ENCODE peak calls at places on chromosomes 3 and 15, in ten cellular contexts. C is posterior cingulate gyrus; P is brain microvascular endothelial cell; J is activated naive CD4-positive, alpha-beta T cell; U is iris pigment epithelial cell; D is ELR; O is progenitor cell of endocrine pancreas; W is activated CD8-positive, alpha-beta T cell treated with anti-CD3 and anti-CD28 coated beads, Interleukin-2, amount 10 ng/mL, durations not matched to agents 7 days and 5 days; H is upper lobe of right lung; F is putamen. S is an unnamed sample.

GRCh38 chr3:39350714-39351113 is 21.2 kb downstream of the CCR8 start:
- DNase-seq in O (no peak), D (no peak), U (no peak), C (no peak), H (no peak), J (no peak), W (no peak), F (no peak), P (no peak), S (no peak)

GRCh38 chr3:37221407-37221806 is 47.0 kb upstream of the LRRFIP2 start:
- DNase-seq in D (peak), U (peak), H (no peak), P (peak), W (no peak), J (no peak), O (no peak), C (no peak), F (no peak), S (peak)

GRCh38 chr3:121855555-121855954 is 20.5 kb downstream of the EAF2 start:
- DNase-seq in P (peak), O (no peak), D (no peak), W (no peak), C (no peak), U (peak), J (no peak), F (no peak), H (no peak), S (no peak)

GRCh38 chr3:143002083-143002712 is 828 bp downstream of the U2SURP start:
- DNase-seq in D (peak), F (no peak), U (peak), O (no peak), H (no peak), C (no peak), W (peak), J (no peak), P (peak), S (peak)

GRCh38 chr3:22231061-22231460 is 480.1 kb upstream of the ZNF385D start:
- DNase-seq in J (no peak), F (no peak), W (no peak), D (no peak), C (no peak), O (no peak), U (peak), H (no peak), P (peak), S (peak)

GRCh38 chr15:68187559-68187958 is 17.6 kb downstream of the CALML4 start:
- DNase-seq in H (no peak), W (no peak), F (peak), P (peak), O (no peak), D (no peak), U (peak), J (no peak), C (peak), S (peak)

GRCh38 chr15:90957105-90957790 is 2.6 kb downstream of the RCCD1 start:
- DNase-seq in D (peak), C (no peak), F (no peak), J (no peak), H (no peak), U (peak), O (peak), P (peak), W (no peak), S (peak)

GRCh38 chr3:101942356-101942755 is 93.0 kb downstream of the NFKBIZ start:
- DNase-seq in O (no peak), J (no peak), D (peak), C (no peak), F (no peak), U (peak), H (no peak), P (no peak), W (no peak), S (peak)

GRCh38 chr15:63930034-63930433 is 96.3 kb upstream of the HERC1 start:
- DNase-seq in O (no peak), P (no peak), D (no peak), H (no peak), F (no peak), C (no peak), W (no peak), U (no peak), J (no peak), S (no peak)

GRCh38 chr15:52558196-52558595 is 10.6 kb downstream of the ARPP19 start:
- DNase-seq in H (no peak), C (no peak), F (no peak), P (peak), O (no peak), U (peak), D (peak), J (no peak), W (peak), S (peak)

GRCh38 chr3:58074997-58075396 is 66.8 kb downstream of the FLNB start:
- DNase-seq in D (no peak), H (no peak), F (peak), O (no peak), J (no peak), U (no peak), C (no peak), P (no peak), W (no peak), S (no peak)

GRCh38 chr3:100024520-100025303 is 89.6 kb downstream of the FILIP1L start:
- DNase-seq in C (no peak), W (no peak), D (no peak), H (no peak), P (no peak), F (no peak), J (no peak), U (no peak), O (no peak), S (no peak)

GRCh38 chr3:45938043-45938435 is 5.2 kb upstream of the CXCR6 start:
- DNase-seq in F (no peak), P (no peak), O (no peak), J (no peak), D (no peak), H (no peak), U (no peak), W (no peak), C (no peak), S (no peak)

GRCh38 chr3:95705786-95706418 is 1108.5 kb upstream of the EPHA6 start:
- DNase-seq in C (no peak), U (no peak), O (no peak), F (no peak), D (no peak), J (no peak), W (peak), H (no peak), P (no peak), S (no peak)

GRCh38 chr15:48865387-48866079 is 12.4 kb upstream of the EID1 start:
- DNase-seq in F (no peak), C (no peak), O (no peak), J (no peak), W (no peak), H (no peak), P (peak), U (peak), D (peak), S (peak)